ENCODE peak calls at places on chromosomes 13 and 19, in seven cellular contexts. F is uterus; V is cardiac muscle cell; Z is SK-N-SH; K is tibial nerve; A is effector memory CD4-positive, alpha-beta T cell; N is suprapubic skin. P is an unnamed sample.

GRCh38 chr19:36837902-36838783 is at the start of gene ZNF790:
- DNase-seq in F (peak; percentile 86), V (peak; percentile 95), Z (peak; percentile 86), K (peak; percentile 86), A (peak; percentile 63), N (peak; percentile 90), P (peak; percentile 94)

GRCh38 chr13:27341616-27342015 is 71.0 kb downstream of the RASL11A start:
- DNase-seq in F (peak; percentile 54), V (peak; percentile 11), Z (no peak), K (no peak), A (no peak), N (no peak), P (no peak)

GRCh38 chr19:55385749-55386514 is at the start of gene RPL28:
- DNase-seq in F (peak; percentile 100), V (peak; percentile 99), Z (peak; percentile 94), K (peak; percentile 99), A (peak; percentile 96), N (peak; percentile 99), P (peak; percentile 99)

GRCh38 chr13:33186851-33187250 is 98.7 kb downstream of the STARD13 start:
- DNase-seq in F (no peak), V (peak; percentile 78), Z (no peak), K (no peak), A (no peak), N (no peak), P (no peak)

GRCh38 chr13:110989331-110989730 is 74.5 kb upstream of the ANKRD10 start:
- DNase-seq in F (no peak), V (no peak), Z (no peak), K (no peak), A (no peak), N (no peak), P (no peak)

GRCh38 chr19:44587863-44588752 is 25.3 kb upstream of the IGSF23 start:
- DNase-seq in F (no peak), V (peak; percentile 94), Z (no peak), K (no peak), A (no peak), N (no peak), P (no peak)

GRCh38 chr19:16885166-16885565 is 3.6 kb upstream of the F2RL3 start:
- DNase-seq in F (no peak), V (peak; percentile 42), Z (no peak), K (no peak), A (no peak), N (no peak), P (no peak)

GRCh38 chr19:21398851-21399250 is 1.9 kb downstream of the ZNF493 start:
- DNase-seq in F (no peak), V (no peak), Z (no peak), K (no peak), A (no peak), N (no peak), P (no peak)

GRCh38 chr19:16594681-16595091 is 22.5 kb upstream of the SLC35E1 start:
- DNase-seq in F (no peak), V (no peak), Z (no peak), K (no peak), A (peak; percentile 37), N (no peak), P (no peak)

GRCh38 chr13:113747291-113747833 is 11.7 kb upstream of the TMEM255B start:
- DNase-seq in F (no peak), V (no peak), Z (no peak), K (no peak), A (no peak), N (no peak), P (peak; percentile 40)

GRCh38 chr19:4403005-4403761 is 743 bp downstream of the CHAF1A start:
- DNase-seq in F (no peak), V (no peak), Z (no peak), K (no peak), A (no peak), N (no peak), P (no peak)

GRCh38 chr13:84137292-84137691 is 255.0 kb upstream of the SLITRK1 start:
- DNase-seq in F (no peak), V (peak; percentile 0), Z (no peak), K (no peak), A (peak; percentile 41), N (no peak), P (no peak)

GRCh38 chr13:100306042-100306441 is 217.1 kb downstream of the PCCA start:
- DNase-seq in F (no peak), V (no peak), Z (no peak), K (no peak), A (no peak), N (no peak), P (no peak)

GRCh38 chr19:33429891-33430673 is 56.6 kb downstream of the CEBPG start:
- DNase-seq in F (peak; percentile 5), V (no peak), Z (no peak), K (no peak), A (peak; percentile 23), N (peak; percentile 31), P (peak; percentile 33)

GRCh38 chr19:39126593-39127187 is 1.1 kb downstream of the PAK4 start:
- DNase-seq in F (no peak), V (peak; percentile 44), Z (no peak), K (no peak), A (no peak), N (no peak), P (no peak)

GRCh38 chr19:27660428-27660827 is 1552.5 kb downstream of the UQCRFS1 start:
- DNase-seq in F (no peak), V (no peak), Z (no peak), K (no peak), A (no peak), N (peak; percentile 5), P (no peak)

GRCh38 chr19:27652796-27653195 is 1560.2 kb downstream of the UQCRFS1 start:
- DNase-seq in F (no peak), V (no peak), Z (no peak), K (no peak), A (no peak), N (no peak), P (no peak)

GRCh38 chr19:27654266-27654990 is 1558.5 kb downstream of the UQCRFS1 start:
- DNase-seq in F (no peak), V (no peak), Z (no peak), K (no peak), A (no peak), N (no peak), P (no peak)

GRCh38 chr19:27652281-27652680 is 1560.7 kb downstream of the UQCRFS1 start:
- DNase-seq in F (no peak), V (no peak), Z (no peak), K (no peak), A (no peak), N (peak; percentile 17), P (no peak)

DNA sequence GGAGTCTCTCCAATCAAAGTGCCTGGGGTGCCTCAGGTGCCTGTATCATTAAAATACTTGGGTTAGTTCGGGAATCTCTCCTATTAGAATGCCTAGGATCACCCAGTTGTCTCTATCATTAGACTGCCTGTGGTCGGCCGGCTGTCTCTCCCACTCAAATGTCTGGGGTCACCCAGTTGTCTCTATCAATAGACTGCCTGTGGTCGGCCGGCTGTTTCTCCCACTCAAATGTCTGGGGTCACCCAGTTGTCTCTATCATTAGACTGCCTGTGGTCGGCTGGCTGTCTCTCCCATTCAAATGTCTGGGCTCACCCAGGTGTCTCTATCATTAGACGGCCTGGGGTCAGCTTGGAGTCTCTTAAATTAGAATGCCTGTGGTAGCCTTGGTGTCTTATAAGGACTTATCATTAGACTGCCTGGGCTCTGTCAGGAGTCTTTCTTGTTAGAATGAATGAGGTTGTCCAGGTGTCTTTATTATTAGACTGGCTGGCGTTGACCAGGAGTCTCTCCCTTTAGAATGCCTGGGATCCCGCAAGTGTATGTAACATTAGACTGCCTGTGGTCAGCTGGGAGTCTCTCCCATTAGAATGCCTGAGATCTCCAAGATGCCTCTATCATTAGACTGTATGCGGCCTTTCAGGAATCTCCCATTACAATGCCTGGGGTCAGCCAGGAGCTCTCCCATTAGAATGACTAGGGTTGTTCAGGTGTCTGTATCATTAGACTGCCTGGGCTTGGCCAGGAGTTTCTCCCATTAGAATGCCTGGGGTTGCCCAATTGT is 1555.5 kb downstream of the UQCRFS1 start:
- DNase-seq in F (no peak), V (no peak), Z (no peak), K (no peak), A (no peak), N (peak; percentile 20), P (no peak)
- H3K9me3 ChIP-seq in F (no peaks in the 10 kb centered on the region), V (no peaks in the 10 kb centered on the region), Z (no peaks in the 10 kb centered on the region), K (peaks cover 85% of the 10 kb centered on the region), A (peaks cover 17% of the 10 kb centered on the region), N (peaks cover 55% of the 10 kb centered on the region), P (peaks cover 8% of the 10 kb centered on the region)

DNA sequence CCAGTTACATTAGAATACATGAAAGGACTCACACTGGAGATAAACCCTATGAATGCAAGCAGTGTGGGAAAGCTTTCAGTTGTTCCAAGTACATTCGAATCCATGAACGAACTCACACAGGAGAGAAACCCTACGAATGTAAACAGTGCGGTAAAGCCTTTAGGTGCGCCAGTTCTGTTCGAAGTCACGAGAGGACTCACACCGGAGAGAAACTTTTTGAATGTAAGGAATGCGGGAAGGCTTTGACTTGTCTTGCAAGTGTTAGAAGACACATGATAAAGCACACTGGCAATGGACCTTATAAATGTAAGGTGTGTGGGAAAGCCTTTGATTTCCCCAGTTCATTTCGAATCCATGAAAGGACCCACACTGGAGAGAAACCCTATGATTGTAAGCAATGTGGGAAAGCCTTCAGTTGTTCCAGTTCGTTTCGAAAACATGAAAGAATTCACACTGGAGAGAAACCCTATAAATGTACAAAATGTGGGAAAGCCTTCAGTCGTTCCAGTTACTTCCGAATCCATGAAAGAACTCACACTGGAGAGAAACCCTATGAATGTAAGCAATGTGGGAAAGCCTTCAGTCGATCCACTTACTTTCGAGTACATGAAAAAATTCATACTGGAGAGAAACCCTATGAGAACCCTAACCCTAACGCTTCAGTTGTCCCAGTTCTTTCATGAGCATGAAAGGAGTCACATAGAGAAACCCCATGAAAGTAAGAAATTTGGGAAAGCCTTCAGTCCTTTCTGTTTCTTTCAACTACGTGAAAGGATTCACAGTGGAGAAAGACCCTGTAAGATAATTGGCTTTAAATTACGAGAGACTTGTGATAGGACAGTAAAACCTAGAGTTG is 20.2 kb downstream of the ZNF627 start:
- DNase-seq in F (no peak), V (no peak), Z (no peak), K (no peak), A (no peak), N (no peak), P (no peak)
- H3K9me3 ChIP-seq in F (no peaks in the 10 kb centered on the region), V (peaks cover 12% of the 10 kb centered on the region), Z (peaks cover 28% of the 10 kb centered on the region), K (peaks cover 25% of the 10 kb centered on the region), A (peaks cover 17% of the 10 kb centered on the region), N (peaks cover 18% of the 10 kb centered on the region), P (no peaks in the 10 kb centered on the region)

GRCh38 chr19:6999938-7000732 is 21.1 kb downstream of the MBD3L2B start:
- DNase-seq in F (no peak), V (no peak), Z (no peak), K (no peak), A (no peak), N (no peak), P (no peak)
- H3K9me3 ChIP-seq in F (no peaks in the 10 kb centered on the region), V (no peaks in the 10 kb centered on the region), Z (no peaks in the 10 kb centered on the region), K (peaks cover 3% of the 10 kb centered on the region), A (no peaks in the 10 kb centered on the region), N (no peaks in the 10 kb centered on the region), P (no peaks in the 10 kb centered on the region)

DNA sequence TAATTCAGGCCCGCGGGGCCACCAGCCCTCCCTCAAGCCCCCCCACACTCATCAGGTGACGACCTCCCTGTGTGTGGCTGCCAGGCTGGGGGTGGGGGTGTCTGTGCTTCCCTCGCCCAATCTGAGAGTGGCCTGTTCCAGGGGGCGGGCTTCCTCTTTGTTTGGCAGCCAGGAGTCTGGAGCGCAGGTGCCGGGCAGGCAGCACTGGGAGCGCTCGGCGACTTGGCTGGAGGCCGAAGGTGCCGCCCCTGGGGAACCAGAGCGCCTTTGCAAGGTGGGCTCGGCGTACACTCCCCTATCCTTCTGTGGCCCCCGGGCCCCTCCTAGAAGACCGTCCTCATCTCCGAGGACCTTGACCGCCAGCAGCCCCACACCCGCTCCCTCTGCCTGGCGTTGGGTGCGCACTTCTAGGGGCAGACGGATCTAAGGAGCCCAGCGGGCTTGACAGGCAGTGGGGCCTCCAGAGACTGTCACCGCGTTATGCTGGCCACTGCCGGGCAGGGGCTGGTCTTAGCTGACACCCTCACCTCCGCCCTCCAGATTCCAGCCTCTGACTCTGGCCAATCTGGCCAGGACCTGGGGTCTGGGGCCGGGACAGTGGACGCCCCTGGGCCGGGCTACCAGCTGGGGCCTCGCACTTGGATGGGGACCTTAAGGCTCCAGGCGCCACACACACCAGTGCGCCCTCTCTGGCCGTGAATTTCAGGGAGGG is 5.6 kb upstream of the ZNF98 start:
- DNase-seq in F (no peak), V (no peak), Z (no peak), K (no peak), A (no peak), N (no peak), P (no peak)
- H3K9me3 ChIP-seq in F (no peaks in the 10 kb centered on the region), V (no peaks in the 10 kb centered on the region), Z (peaks cover 8% of the 10 kb centered on the region), K (peaks cover 57% of the 10 kb centered on the region), A (peaks cover 5% of the 10 kb centered on the region), N (peaks cover 9% of the 10 kb centered on the region), P (no peaks in the 10 kb centered on the region)

P was measured in aorta.